ENCODE peak calls at places on chromosomes 2 and 18, in eight cellular contexts. Z is Calu3; C is NCI-H524; H is GM12865; I is activated naive CD8-positive, alpha-beta T cell treated with anti-CD3 and anti-CD28 coated beads, Interleukin-2, amount 50 U/mL, for 24 hours; E is HT-29; A is central memory CD4-positive, alpha-beta T cell; B is pons. J is an unnamed sample.

GRCh38 chr2:144453039-144453336 is 66.9 kb downstream of the ZEB2 start:
- DNase-seq in A (no peak), E (no peak), I (no peak), Z (no peak), H (no peak), C (no peak), B (no peak), J (peak)

GRCh38 chr2:191382801-191383200 is 137.6 kb downstream of the MYO1B start:
- DNase-seq in Z (peak), A (no peak), H (no peak), I (no peak), E (peak), B (no peak), C (no peak), J (no peak)

GRCh38 chr2:69960821-69961220 is 610 bp downstream of the ASPRV1 start:
- DNase-seq in H (no peak), I (no peak), E (no peak), A (no peak), C (no peak), B (no peak), Z (no peak), J (no peak)

GRCh38 chr18:34972765-34973414 is 68.3 kb upstream of the MAPRE2 start:
- DNase-seq in A (no peak), B (no peak), H (no peak), Z (no peak), C (no peak), E (no peak), I (no peak), J (no peak)

GRCh38 chr2:122643725-122644329 is 888.4 kb downstream of the TSN start:
- DNase-seq in Z (no peak), B (no peak), I (no peak), C (peak), E (peak), H (no peak), A (no peak), J (peak)

GRCh38 chr2:174681099-174681982 is 82.9 kb downstream of the CHRNA1 start:
- DNase-seq in C (peak), A (no peak), Z (no peak), B (peak), E (no peak), H (no peak), I (no peak), J (no peak)

GRCh38 chr2:135615404-135615803 is 84.1 kb downstream of the R3HDM1 start:
- DNase-seq in A (no peak), H (peak), B (no peak), I (no peak), C (no peak), E (no peak), Z (no peak), J (no peak)

GRCh38 chr2:28035816-28036215 is 145.3 kb downstream of the BABAM2 start:
- DNase-seq in B (no peak), A (no peak), E (no peak), H (no peak), I (no peak), Z (no peak), C (no peak), J (no peak)

GRCh38 chr2:118102433-118103082 is 14.3 kb downstream of the INSIG2 start:
- DNase-seq in B (no peak), E (no peak), Z (no peak), A (no peak), I (no peak), H (no peak), C (no peak), J (peak)

J was measured in astrocyte.